ENCODE peak calls at places on chromosomes 16 and 17, in nine cellular contexts. M is uterus, I is endothelial cell of umbilical vein, R is spleen, J is H9, D is fibroblast of villous mesenchyme, H is endothelial cell, Q is kidney, T is WTC11. G is an unnamed sample.

GRCh38 chr17:28366605-28367004 is 1.6 kb upstream of the SEBOX start:
- DNase-seq in M (no peak), I (no peak), R (no peak), J (peak), D (no peak), H (no peak), Q (no peak), T (no peak), G (no peak)

GRCh38 chr16:4769306-4769638 is 2.3 kb upstream of the ZNF500 start:
- DNase-seq in M (no peak), I (no peak), R (no peak), J (no peak), D (no peak), H (no peak), Q (no peak), T (no peak), G (no peak)

GRCh38 chr17:15892679-15893332 is 52.1 kb upstream of the ADORA2B start:
- DNase-seq in M (no peak), I (no peak), R (no peak), J (no peak), D (peak), H (no peak), Q (no peak), T (no peak), G (no peak)

GRCh38 chr17:38748329-38749221 is at the start of gene PCGF2:
- DNase-seq in M (peak), I (peak), R (peak), J (peak), D (peak), H (peak), Q (peak), T (peak), G (peak)

GRCh38 chr16:10622036-10622921 is 41.9 kb upstream of the EMP2 start:
- DNase-seq in M (no peak), I (no peak), R (no peak), J (peak), D (no peak), H (no peak), Q (no peak), T (no peak), G (no peak)

GRCh38 chr17:20852541-20853370 is 190.1 kb downstream of the USP22 start:
- DNase-seq in M (peak), I (no peak), R (peak), J (peak), D (peak), H (peak), Q (peak), T (peak), G (no peak)

GRCh38 chr17:80142929-80143328 is 4.0 kb downstream of the EIF4A3 start:
- DNase-seq in M (no peak), I (no peak), R (no peak), J (no peak), D (no peak), H (no peak), Q (no peak), T (no peak), G (no peak)

GRCh38 chr17:8470447-8471047 is 34.9 kb downstream of the NDEL1 start:
- DNase-seq in M (peak), I (no peak), R (no peak), J (peak), D (peak), H (no peak), Q (peak), T (no peak), G (no peak)

GRCh38 chr17:57735707-57736106 is 9.4 kb downstream of the CCDC182 start:
- DNase-seq in M (no peak), I (no peak), R (no peak), J (peak), D (no peak), H (peak), Q (no peak), T (peak), G (no peak)

GRCh38 chr17:36221187-36221586 is 10.3 kb downstream of the CCL4L2 start:
- DNase-seq in M (no peak), I (no peak), R (no peak), J (peak), D (no peak), H (no peak), Q (no peak), T (no peak), G (no peak)

GRCh38 chr17:47702391-47702995 is 8.5 kb downstream of the TBKBP1 start:
- DNase-seq in M (no peak), I (no peak), R (peak), J (no peak), D (no peak), H (no peak), Q (peak), T (no peak), G (no peak)

GRCh38 chr17:77804796-77805426 is 153.6 kb upstream of the TNRC6C start:
- DNase-seq in M (no peak), I (no peak), R (no peak), J (no peak), D (no peak), H (no peak), Q (peak), T (no peak), G (no peak)

GRCh38 chr16:17215306-17215705 is 255.5 kb downstream of the XYLT1 start:
- DNase-seq in M (no peak), I (no peak), R (no peak), J (no peak), D (no peak), H (no peak), Q (no peak), T (no peak), G (no peak)

GRCh38 chr16:68396481-68396880 is 51.8 kb downstream of the SMPD3 start:
- DNase-seq in M (no peak), I (peak), R (peak), J (no peak), D (peak), H (peak), Q (peak), T (no peak), G (no peak)

GRCh38 chr17:76577876-76578275 is 7.8 kb downstream of the ST6GALNAC2 start:
- DNase-seq in M (no peak), I (no peak), R (no peak), J (no peak), D (no peak), H (no peak), Q (no peak), T (no peak), G (no peak)

GRCh38 chr16:56630134-56630533 is 2.3 kb upstream of the MT1M start:
- DNase-seq in M (no peak), I (no peak), R (no peak), J (no peak), D (no peak), H (no peak), Q (peak), T (no peak), G (no peak)

GRCh38 chr16:12081048-12081404 is 104.5 kb downstream of the SNX29 start:
- DNase-seq in M (no peak), I (no peak), R (no peak), J (no peak), D (no peak), H (no peak), Q (no peak), T (no peak), G (no peak)

GRCh38 chr16:3065069-3065741 is at the start of gene IL32:
- DNase-seq in M (no peak), I (peak), R (no peak), J (no peak), D (peak), H (no peak), Q (peak), T (no peak), G (no peak)

GRCh38 chr16:15427648-15428239 is 6.6 kb upstream of the BMERB1 start:
- DNase-seq in M (peak), I (peak), R (peak), J (no peak), D (peak), H (peak), Q (peak), T (no peak), G (peak)

GRCh38 chr17:2933606-2934005 is 129.8 kb downstream of the OR1D5 start:
- DNase-seq in M (no peak), I (no peak), R (no peak), J (no peak), D (no peak), H (no peak), Q (no peak), T (no peak), G (no peak)

GRCh38 chr16:53433930-53434435 is 288 bp upstream of the RBL2 start:
- DNase-seq in M (no peak), I (no peak), R (no peak), J (no peak), D (peak), H (no peak), Q (no peak), T (no peak), G (no peak)

GRCh38 chr17:19733953-19734526 is 14.1 kb downstream of the ALDH3A1 start:
- DNase-seq in M (no peak), I (no peak), R (no peak), J (no peak), D (no peak), H (no peak), Q (no peak), T (no peak), G (no peak)

GRCh38 chr16:15749371-15749770 is 99.3 kb downstream of the NDE1 start:
- DNase-seq in M (no peak), I (no peak), R (no peak), J (no peak), D (no peak), H (no peak), Q (no peak), T (no peak), G (no peak)

GRCh38 chr17:71338396-71338795 is 782.4 kb upstream of the SOX9 start:
- DNase-seq in M (no peak), I (no peak), R (no peak), J (no peak), D (peak), H (no peak), Q (no peak), T (no peak), G (no peak)

GRCh38 chr17:68591583-68591982 is 9.6 kb downstream of the FAM20A start:
- DNase-seq in M (peak), I (peak), R (no peak), J (peak), D (peak), H (no peak), Q (peak), T (peak), G (no peak)

GRCh38 chr16:88940196-88941050 is 36.6 kb downstream of the CBFA2T3 start:
- DNase-seq in M (no peak), I (no peak), R (peak), J (peak), D (no peak), H (no peak), Q (peak), T (peak), G (no peak)

GRCh38 chr17:34979650-34980352 is 511 bp upstream of the LIG3 start:
- DNase-seq in M (no peak), I (peak), R (no peak), J (no peak), D (peak), H (no peak), Q (no peak), T (no peak), G (no peak)

GRCh38 chr16:2019919-2020831 is 590 bp downstream of the NPW start:
- DNase-seq in M (no peak), I (no peak), R (peak), J (no peak), D (no peak), H (no peak), Q (peak), T (peak), G (no peak)

GRCh38 chr17:77441130-77441920 is 300.6 kb downstream of the SEC14L1 start:
- DNase-seq in M (no peak), I (no peak), R (peak), J (no peak), D (peak), H (no peak), Q (no peak), T (no peak), G (no peak)

GRCh38 chr17:20896153-20896649 is 146.6 kb downstream of the USP22 start:
- DNase-seq in M (peak), I (peak), R (no peak), J (peak), D (no peak), H (no peak), Q (no peak), T (no peak), G (no peak)

GRCh38 chr16:53191413-53191812 is 136.6 kb downstream of the CHD9 start:
- DNase-seq in M (no peak), I (no peak), R (no peak), J (no peak), D (peak), H (no peak), Q (no peak), T (no peak), G (no peak)

GRCh38 chr17:45171338-45172231 is 9.9 kb downstream of the HEXIM2 start:
- DNase-seq in M (peak), I (no peak), R (no peak), J (peak), D (no peak), H (no peak), Q (peak), T (peak), G (no peak)

GRCh38 chr16:17257426-17257825 is 213.3 kb downstream of the XYLT1 start:
- DNase-seq in M (no peak), I (no peak), R (no peak), J (no peak), D (no peak), H (no peak), Q (no peak), T (no peak), G (no peak)

GRCh38 chr17:17400566-17401184 is 76.1 kb upstream of the MED9 start:
- DNase-seq in M (no peak), I (no peak), R (no peak), J (no peak), D (no peak), H (no peak), Q (no peak), T (no peak), G (no peak)

GRCh38 chr17:8163978-8164814 is 1.4 kb upstream of the VAMP2 start:
- DNase-seq in M (peak), I (no peak), R (peak), J (peak), D (peak), H (no peak), Q (peak), T (no peak), G (no peak)

GRCh38 chr17:81537856-81538555 is 9.8 kb downstream of the FSCN2 start:
- DNase-seq in M (no peak), I (no peak), R (no peak), J (no peak), D (no peak), H (no peak), Q (no peak), T (no peak), G (no peak)
- TF ChIP-seq CTCF in M (no peak), I (no peak), R (no peak), J (peak), D (no peak), H (no peak), Q (no peak), T (no peak), G (no peak)

GRCh38 chr16:30395155-30395991 is at the start of gene ZNF48:
- DNase-seq in M (peak), I (peak), R (peak), J (peak), D (peak), H (peak), Q (peak), T (peak), G (no peak)
- TF ChIP-seq CTCF in M (peak), I (peak), R (no peak), J (peak), D (no peak), H (peak), Q (peak), T (no peak), G (no peak)

GRCh38 chr17:42027961-42028790 is 8.3 kb downstream of the NKIRAS2 start:
- DNase-seq in M (no peak), I (no peak), R (no peak), J (peak), D (no peak), H (no peak), Q (no peak), T (peak), G (no peak)
- TF ChIP-seq CTCF in M (no peak), I (no peak), R (no peak), J (peak), D (peak), H (no peak), Q (no peak), T (no peak), G (no peak)

GRCh38 chr17:74736423-74737298 is at the start of gene RAB37:
- DNase-seq in M (no peak), I (no peak), R (peak), J (peak), D (no peak), H (peak), Q (no peak), T (peak), G (no peak)
- TF ChIP-seq CTCF in M (no peak), I (peak), R (peak), J (peak), D (peak), H (peak), Q (no peak), T (no peak), G (no peak)

GRCh38 chr16:80803341-80804060 is 897 bp downstream of the CDYL2 start:
- DNase-seq in M (no peak), I (peak), R (peak), J (peak), D (peak), H (peak), Q (peak), T (peak), G (no peak)
- TF ChIP-seq CTCF in M (no peak), I (peak), R (peak), J (peak), D (peak), H (peak), Q (peak), T (peak), G (no peak)

DNA sequence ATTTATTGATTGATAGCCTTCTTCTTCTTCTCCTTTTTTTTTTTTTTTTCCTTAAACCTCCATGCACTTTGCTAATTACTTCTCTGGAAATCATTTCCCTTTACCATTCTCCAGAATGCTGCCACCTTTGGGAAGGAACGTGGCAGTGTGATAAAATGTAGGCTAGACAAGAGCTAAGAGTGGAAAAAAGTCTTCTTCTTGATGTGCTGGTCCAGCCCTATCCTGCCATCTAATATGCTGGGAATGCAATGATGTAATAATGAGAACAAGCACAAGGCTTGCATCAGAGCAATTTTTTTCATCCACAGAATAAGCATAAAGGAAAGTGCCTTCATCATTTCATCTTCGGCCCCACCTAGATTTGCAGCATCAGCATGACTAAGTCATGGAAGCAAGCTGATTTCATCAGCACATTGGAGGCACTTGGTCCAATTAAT is 128.7 kb upstream of the ZFHX3 start:
- DNase-seq in M (no peak), I (peak), R (no peak), J (no peak), D (peak), H (no peak), Q (no peak), T (no peak), G (no peak)
- TF ChIP-seq CTCF in M (peak), I (peak), R (no peak), J (peak), D (peak), H (peak), Q (peak), T (no peak), G (no peak)

GRCh38 chr16:14202697-14203096 is 131.6 kb downstream of the MRTFB start:
- DNase-seq in M (no peak), I (peak), R (no peak), J (no peak), D (peak), H (no peak), Q (no peak), T (no peak), G (no peak)
- TF ChIP-seq CTCF in M (peak), I (peak), R (peak), J (peak), D (peak), H (peak), Q (peak), T (no peak), G (no peak)